ENCODE peak calls at places on chromosomes 3 and 15, in four cellular contexts. F is GM12878, P is hepatocyte, E is HCT116. G is an unnamed sample.

GRCh38 chr15:58513681-58514336 is 82.0 kb downstream of the LIPC start:
- DNase-seq in F (no peak), P (no peak), E (no peak), G (no peak)

GRCh38 chr15:49182128-49182527 is 12.1 kb downstream of the GALK2 start:
- DNase-seq in F (no peak), P (no peak), E (no peak), G (no peak)

GRCh38 chr3:190840146-190840545 is 22.3 kb downstream of the GMNC start:
- DNase-seq in F (no peak), P (no peak), E (no peak), G (no peak)

GRCh38 chr3:123156276-123156995 is 45.3 kb upstream of the SEC22A start:
- DNase-seq in F (no peak), P (no peak), E (no peak), G (no peak)

GRCh38 chr15:63107895-63108546 is 13.6 kb upstream of the LACTB start:
- DNase-seq in F (no peak), P (peak), E (no peak), G (no peak)

GRCh38 chr15:67533873-67534272 is 8.6 kb upstream of the MAP2K5 start:
- DNase-seq in F (no peak), P (no peak), E (no peak), G (no peak)

GRCh38 chr3:174440741-174441587 is 418.2 kb upstream of the NAALADL2 start:
- DNase-seq in F (no peak), P (peak), E (peak), G (peak)

GRCh38 chr15:58793862-58794261 is 22.8 kb downstream of the MINDY2 start:
- DNase-seq in F (no peak), P (peak), E (no peak), G (peak)

GRCh38 chr3:175002732-175003143 is 143.6 kb downstream of the NAALADL2 start:
- DNase-seq in F (no peak), P (peak), E (no peak), G (no peak)

GRCh38 chr3:16066975-16067374 is 107.5 kb upstream of the GALNT15 start:
- DNase-seq in F (no peak), P (no peak), E (no peak), G (no peak)

GRCh38 chr3:157092219-157092618 is 67.7 kb downstream of the CCNL1 start:
- DNase-seq in F (no peak), P (no peak), E (no peak), G (no peak)

GRCh38 chr3:100857863-100858262 is 135.4 kb downstream of the ABI3BP start:
- DNase-seq in F (no peak), P (no peak), E (no peak), G (no peak)

GRCh38 chr15:67458449-67458848 is 62.5 kb upstream of the C15orf61 start:
- DNase-seq in F (no peak), P (no peak), E (no peak), G (no peak)

GRCh38 chr3:151362798-151363197 is 21.8 kb downstream of the P2RY12 start:
- DNase-seq in F (no peak), P (no peak), E (no peak), G (no peak)

GRCh38 chr3:16534914-16535301 is 21.4 kb upstream of the RFTN1 start:
- DNase-seq in F (no peak), P (no peak), E (no peak), G (no peak)

GRCh38 chr3:102304550-102304949 is 130.3 kb upstream of the ZPLD1 start:
- DNase-seq in F (no peak), P (no peak), E (no peak), G (no peak)

GRCh38 chr3:4821975-4822374 is 157.3 kb upstream of the BHLHE40 start:
- DNase-seq in F (no peak), P (no peak), E (no peak), G (no peak)

GRCh38 chr3:121852256-121852655 is 17.2 kb downstream of the EAF2 start:
- DNase-seq in F (no peak), P (no peak), E (no peak), G (no peak)

GRCh38 chr15:66797921-66798320 is 95.9 kb downstream of the SMAD6 start:
- DNase-seq in F (no peak), P (no peak), E (no peak), G (no peak)

GRCh38 chr3:168197162-168197561 is 101.4 kb upstream of the GOLIM4 start:
- DNase-seq in F (no peak), P (no peak), E (no peak), G (no peak)

GRCh38 chr15:75455982-75456531 is 4.6 kb upstream of the SIN3A start:
- DNase-seq in F (peak), P (peak), E (peak), G (peak)

GRCh38 chr3:151209652-151210051 is 6.6 kb upstream of the GPR171 start:
- DNase-seq in F (no peak), P (no peak), E (no peak), G (no peak)

GRCh38 chr15:59594493-59594942 is 17.1 kb upstream of the GCNT3 start:
- DNase-seq in F (no peak), P (peak), E (no peak), G (no peak)

GRCh38 chr15:99911824-99912223 is 178.6 kb upstream of the LYSMD4 start:
- DNase-seq in F (no peak), P (no peak), E (no peak), G (no peak)

GRCh38 chr15:55829826-55830225 is 86.9 kb upstream of the PRTG start:
- DNase-seq in F (peak), P (no peak), E (no peak), G (no peak)

GRCh38 chr3:51581529-51581928 is 43.0 kb downstream of the RAD54L2 start:
- DNase-seq in F (no peak), P (peak), E (no peak), G (peak)

GRCh38 chr15:57591237-57591821 is 375 bp upstream of the MYZAP start:
- DNase-seq in F (no peak), P (no peak), E (no peak), G (peak)

GRCh38 chr3:51099794-51100542 is 285.1 kb upstream of the MANF start:
- DNase-seq in F (no peak), P (peak), E (peak), G (peak)

GRCh38 chr3:129441782-129442181 is 1.8 kb downstream of the IFT122 start:
- DNase-seq in F (no peak), P (no peak), E (no peak), G (no peak)

GRCh38 chr3:171654809-171655208 is 155.5 kb downstream of the PLD1 start:
- DNase-seq in F (no peak), P (peak), E (no peak), G (no peak)

GRCh38 chr15:27842526-27842925 is 256.6 kb downstream of the OCA2 start:
- DNase-seq in F (no peak), P (no peak), E (no peak), G (no peak)

GRCh38 chr3:52481819-52482521 is 13.2 kb upstream of the STAB1 start:
- DNase-seq in F (no peak), P (no peak), E (no peak), G (peak)

GRCh38 chr15:43516801-43517353 is 531 bp upstream of the MAP1A start:
- DNase-seq in F (no peak), P (peak), E (no peak), G (peak)

GRCh38 chr3:20574746-20575145 is 388.7 kb upstream of the SGO1 start:
- DNase-seq in F (no peak), P (no peak), E (no peak), G (no peak)

GRCh38 chr3:169879846-169880558 is 10.3 kb upstream of the LRRC31 start:
- DNase-seq in F (no peak), P (no peak), E (no peak), G (no peak)

GRCh38 chr3:169886671-169887070 is 16.9 kb upstream of the LRRC31 start:
- DNase-seq in F (no peak), P (no peak), E (no peak), G (peak)

GRCh38 chr3:169879013-169879412 is 9.3 kb upstream of the LRRC31 start:
- DNase-seq in F (no peak), P (no peak), E (no peak), G (no peak)

GRCh38 chr3:169880565-169881250 is 11.0 kb upstream of the LRRC31 start:
- DNase-seq in F (no peak), P (no peak), E (no peak), G (no peak)
- H2AFZ ChIP-seq in F (no peak), P (no peak), E (no peak), G (no peak)

GRCh38 chr3:126419886-126420786 is 25.4 kb downstream of the CFAP100 start:
- DNase-seq in F (no peak), P (no peak), E (no peak), G (peak)
- H2AFZ ChIP-seq in F (no peak), P (no peak), E (no peak), G (peak)

DNA sequence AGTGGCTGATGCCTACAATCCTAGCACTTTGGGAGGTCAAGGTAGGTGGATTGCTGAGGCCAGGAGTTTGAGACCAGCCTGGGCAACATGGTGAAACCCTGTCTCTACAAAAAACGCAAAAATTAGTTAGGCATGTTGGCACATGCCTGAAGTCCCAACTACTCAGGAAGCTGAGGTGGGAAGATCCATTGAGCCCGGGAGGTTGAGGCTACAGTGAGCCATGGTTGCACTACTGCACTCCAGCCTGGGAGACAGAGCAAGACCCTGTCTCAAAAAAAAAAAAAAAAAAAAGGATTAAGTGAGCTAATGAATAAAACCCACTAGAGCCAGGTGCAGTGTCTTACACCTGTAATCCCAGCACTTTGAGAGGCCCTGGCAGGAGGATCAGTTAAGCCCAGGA is 6.7 kb upstream of the SEC11A start:
- DNase-seq in F (no peak), P (no peak), E (no peak), G (no peak)
- H2AFZ ChIP-seq in F (no peak), P (no peak), E (no peak), G (peak)

GRCh38 chr3:110773413-110773954 is 298.1 kb upstream of the NECTIN3 start:
- DNase-seq in F (no peak), P (peak), E (peak), G (no peak)

GRCh38 chr3:110767156-110767555 is 304.5 kb upstream of the NECTIN3 start:
- DNase-seq in F (no peak), P (no peak), E (no peak), G (no peak)

DNA sequence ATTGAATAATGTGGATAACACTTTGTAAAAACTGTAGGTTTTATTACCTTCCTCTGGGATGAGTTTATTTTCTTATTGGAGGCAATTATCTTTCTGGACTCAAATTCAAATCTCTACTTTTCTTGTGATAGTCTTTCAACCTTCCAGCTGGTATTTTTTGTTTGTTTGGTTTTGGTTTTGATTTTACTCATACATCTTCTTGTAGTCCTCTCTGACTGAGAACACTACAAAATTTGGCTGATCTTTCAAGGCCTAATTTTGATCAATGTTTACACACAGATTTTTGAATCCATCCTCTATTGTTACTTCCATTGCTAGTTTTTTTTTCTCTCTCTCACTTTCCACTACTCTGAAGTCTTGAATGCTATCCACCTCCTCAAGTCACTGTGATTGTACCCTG is 303.8 kb upstream of the NECTIN3 start:
- DNase-seq in F (no peak), P (no peak), E (no peak), G (no peak)
- H2AFZ ChIP-seq in F (no peak), P (no peak), E (no peak), G (no peak)

DNA sequence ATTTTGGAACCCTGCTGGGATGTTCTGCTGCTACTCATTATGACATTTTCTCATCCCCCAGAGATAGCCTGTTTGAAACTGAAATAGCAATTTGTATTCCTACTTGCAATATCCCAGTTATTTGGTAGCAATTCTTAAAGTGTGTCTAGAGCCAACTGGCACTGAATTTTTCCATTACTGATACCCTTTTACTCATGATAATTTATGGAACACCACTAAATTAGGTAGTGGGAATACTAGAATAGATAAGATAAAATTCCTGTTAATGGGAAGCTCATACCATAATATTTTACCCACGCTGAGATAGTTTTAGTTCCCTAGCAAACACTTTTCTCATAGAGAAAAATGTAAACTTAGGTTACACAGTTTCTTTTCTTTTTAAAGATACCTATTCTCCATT is 309.4 kb downstream of the SV2B start:
- DNase-seq in F (no peak), P (no peak), E (no peak), G (no peak)
- H2AFZ ChIP-seq in F (no peak), P (no peak), E (no peak), G (no peak)

GRCh38 chr3:138949002-138949418 is 2.0 kb downstream of the FOXL2NB start:
- DNase-seq in F (no peak), P (no peak), E (no peak), G (peak)

GRCh38 chr3:138950701-138951100 is 3.7 kb downstream of the FOXL2NB start:
- DNase-seq in F (no peak), P (no peak), E (no peak), G (no peak)

GRCh38 chr3:138948371-138949001 is 1.5 kb downstream of the FOXL2NB start:
- DNase-seq in F (no peak), P (no peak), E (no peak), G (peak)

GRCh38 chr3:138950006-138950644 is 3.1 kb downstream of the FOXL2NB start:
- DNase-seq in F (no peak), P (peak), E (no peak), G (peak)

DNA sequence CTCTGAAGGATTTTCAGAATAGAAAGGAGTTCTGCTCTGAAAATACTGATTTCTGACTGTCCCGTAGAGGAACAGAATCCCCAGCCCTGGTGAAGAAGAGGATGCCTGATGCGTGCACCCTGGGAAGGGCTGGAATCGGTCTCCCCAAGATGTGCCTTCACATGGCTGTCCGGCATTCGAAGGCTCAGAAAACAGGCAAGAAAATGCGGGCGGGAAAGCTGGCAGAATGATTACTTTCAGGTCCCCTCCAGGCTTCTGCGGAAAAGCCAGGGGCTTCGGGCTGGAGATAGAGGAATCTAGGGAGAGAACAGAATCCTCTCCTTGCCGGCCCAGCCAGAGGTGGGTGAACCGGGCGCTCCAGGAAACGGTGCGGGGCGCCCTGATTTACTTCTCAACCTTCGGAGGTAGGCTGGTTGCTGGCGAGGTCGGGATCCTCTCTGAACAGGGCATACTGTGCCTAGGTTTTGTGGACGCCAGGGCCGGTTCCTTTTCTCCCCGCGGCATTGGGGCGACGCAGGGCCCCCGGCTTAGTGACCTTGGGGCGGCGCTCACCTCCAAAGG is 2.5 kb downstream of the FOXL2NB start:
- DNase-seq in F (no peak), P (no peak), E (no peak), G (no peak)
- H2AFZ ChIP-seq in F (no peak), P (peak), E (no peak), G (peak)

GRCh38 chr3:128195369-128195768 is 42.1 kb downstream of the EEFSEC start:
- DNase-seq in F (no peak), P (no peak), E (no peak), G (no peak)
- H2AFZ ChIP-seq in F (no peak), P (no peak), E (no peak), G (no peak)

DNA sequence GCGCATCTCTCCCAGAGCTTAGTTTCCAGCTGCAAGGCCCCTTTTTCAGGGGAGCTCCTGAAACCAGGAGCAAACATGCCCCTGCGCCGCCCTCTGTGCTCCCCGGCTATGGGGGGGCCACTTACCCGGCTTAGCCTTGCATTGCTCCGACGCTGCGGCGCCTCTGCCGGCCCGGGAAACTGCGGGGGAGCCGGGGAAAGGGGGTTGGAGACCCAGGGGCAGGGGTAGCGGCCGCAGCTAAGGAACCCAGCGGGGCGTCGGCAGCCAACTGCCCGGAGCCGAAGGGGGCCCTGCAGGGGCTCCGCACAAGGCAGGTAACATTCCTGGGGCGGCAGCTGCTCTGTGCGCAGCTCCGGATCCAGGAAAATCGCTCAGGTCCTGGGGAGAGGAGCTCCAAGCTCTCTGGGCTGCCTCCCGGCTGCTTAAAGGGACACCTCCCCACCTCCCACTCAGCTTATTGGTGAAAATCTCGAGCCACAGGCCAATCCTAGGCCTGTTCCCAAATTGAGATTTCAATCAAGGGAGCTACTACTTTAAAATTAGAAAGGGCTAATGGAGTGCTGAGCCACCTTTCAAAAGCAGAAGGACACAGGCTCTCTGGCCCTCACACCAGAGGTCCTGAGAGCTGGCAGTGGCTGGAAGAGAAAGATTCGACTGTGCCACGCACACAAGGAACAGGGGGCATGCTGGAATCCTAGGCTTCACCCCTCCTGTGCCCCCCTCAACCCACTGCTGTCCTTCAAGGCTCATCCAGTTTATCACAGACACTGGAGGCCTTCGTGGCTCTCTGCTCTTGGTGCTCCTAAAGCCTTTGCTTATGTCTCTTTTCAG is 42.7 kb upstream of the PRICKLE2 start:
- DNase-seq in F (no peak), P (peak), E (no peak), G (peak)
- H2AFZ ChIP-seq in F (no peak), P (peak), E (no peak), G (peak)